ENCODE peak calls at places on chromosomes 11 and 22, in eight cellular contexts. One of them, this sample, is unnamed.
A peak's percentile ranks its signal among the peaks of the same experiment; 100 is the strongest.

GRCh38 chr22:44567846-44568493 is 69.9 kb upstream of the RTL6 start:
- DNase-seq in GM12891: no peak
- DNase-seq in IMR-90: peak; percentile 39
- DNase-seq in A549: no peak
- DNase-seq in H54: no peak
- DNase-seq in K562: peak; percentile 47
- DNase-seq in spleen: peak; percentile 79
- DNase-seq in body of pancreas: peak; percentile 56
- DNase-seq in this sample: peak; percentile 42

GRCh38 chr11:46560300-46561025 is 33.4 kb downstream of the AMBRA1 start:
- DNase-seq in spleen: no peak
- DNase-seq in K562: peak; percentile 29
- DNase-seq in GM12891: no peak
- DNase-seq in H54: no peak
- DNase-seq in body of pancreas: peak; percentile 20
- DNase-seq in IMR-90: peak; percentile 41
- DNase-seq in A549: no peak
- DNase-seq in this sample: peak; percentile 44

GRCh38 chr11:101390539-101390938 is 193.3 kb downstream of the TRPC6 start:
- DNase-seq in K562: no peak
- DNase-seq in GM12891: no peak
- DNase-seq in A549: no peak
- DNase-seq in IMR-90: peak; percentile 19
- DNase-seq in H54: no peak
- DNase-seq in body of pancreas: no peak
- DNase-seq in spleen: no peak
- DNase-seq in this sample: no peak

GRCh38 chr11:119995730-119996491 is 142.0 kb downstream of the TRIM29 start:
- DNase-seq in H54: no peak
- DNase-seq in body of pancreas: no peak
- DNase-seq in K562: no peak
- DNase-seq in A549: no peak
- DNase-seq in GM12891: no peak
- DNase-seq in IMR-90: no peak
- DNase-seq in spleen: no peak
- DNase-seq in this sample: no peak

GRCh38 chr22:43256569-43257360 is 69.8 kb upstream of the TTLL12 start:
- DNase-seq in K562: no peak
- DNase-seq in spleen: no peak
- DNase-seq in IMR-90: no peak
- DNase-seq in A549: no peak
- DNase-seq in GM12891: no peak
- DNase-seq in H54: no peak
- DNase-seq in body of pancreas: no peak
- DNase-seq in this sample: peak; percentile 12

GRCh38 chr11:8082391-8083087 is 1.5 kb downstream of the TUB start:
- DNase-seq in A549: peak; percentile 21
- DNase-seq in K562: no peak
- DNase-seq in H54: no peak
- DNase-seq in IMR-90: no peak
- DNase-seq in spleen: peak; percentile 62
- DNase-seq in body of pancreas: no peak
- DNase-seq in GM12891: no peak
- DNase-seq in this sample: no peak

GRCh38 chr11:35077709-35078695 is 61.0 kb upstream of the CD44 start:
- DNase-seq in body of pancreas: no peak
- DNase-seq in A549: peak; percentile 39
- DNase-seq in GM12891: no peak
- DNase-seq in K562: no peak
- DNase-seq in spleen: no peak
- DNase-seq in IMR-90: peak; percentile 84
- DNase-seq in H54: no peak
- DNase-seq in this sample: no peak

GRCh38 chr11:24965780-24966179 is 468.9 kb downstream of the LUZP2 start:
- DNase-seq in IMR-90: no peak
- DNase-seq in GM12891: no peak
- DNase-seq in H54: no peak
- DNase-seq in spleen: no peak
- DNase-seq in K562: no peak
- DNase-seq in A549: no peak
- DNase-seq in body of pancreas: no peak
- DNase-seq in this sample: no peak

GRCh38 chr11:122085264-122085663 is 30.8 kb downstream of the BLID start:
- DNase-seq in H54: no peak
- DNase-seq in spleen: no peak
- DNase-seq in body of pancreas: no peak
- DNase-seq in A549: no peak
- DNase-seq in IMR-90: peak; percentile 95
- DNase-seq in K562: no peak
- DNase-seq in GM12891: no peak
- DNase-seq in this sample: no peak

GRCh38 chr11:1834791-1835670 is at the start of gene SYT8:
- DNase-seq in H54: no peak
- DNase-seq in IMR-90: no peak
- DNase-seq in K562: no peak
- DNase-seq in A549: no peak
- DNase-seq in GM12891: no peak
- DNase-seq in body of pancreas: peak; percentile 60
- DNase-seq in spleen: peak; percentile 72
- DNase-seq in this sample: no peak

GRCh38 chr22:36740716-36741115 is 35.2 kb downstream of the IFT27 start:
- DNase-seq in IMR-90: no peak
- DNase-seq in K562: no peak
- DNase-seq in spleen: no peak
- DNase-seq in body of pancreas: no peak
- DNase-seq in A549: no peak
- DNase-seq in H54: no peak
- DNase-seq in GM12891: no peak
- DNase-seq in this sample: no peak

GRCh38 chr11:22670803-22671202 is 4.4 kb downstream of the GAS2 start:
- DNase-seq in IMR-90: peak; percentile 3
- DNase-seq in spleen: no peak
- DNase-seq in GM12891: no peak
- DNase-seq in H54: no peak
- DNase-seq in K562: peak; percentile 23
- DNase-seq in body of pancreas: no peak
- DNase-seq in A549: no peak
- DNase-seq in this sample: no peak

GRCh38 chr11:46309669-46310288 is 32.3 kb downstream of the CREB3L1 start:
- DNase-seq in body of pancreas: no peak
- DNase-seq in GM12891: peak; percentile 59
- DNase-seq in IMR-90: no peak
- DNase-seq in K562: peak; percentile 88
- DNase-seq in H54: no peak
- DNase-seq in A549: no peak
- DNase-seq in spleen: no peak
- DNase-seq in this sample: peak; percentile 77

GRCh38 chr22:35552186-35552842 is 11.7 kb downstream of the RASD2 start:
- DNase-seq in GM12891: peak; percentile 92
- DNase-seq in spleen: peak; percentile 80
- DNase-seq in body of pancreas: no peak
- DNase-seq in K562: peak; percentile 80
- DNase-seq in A549: peak; percentile 53
- DNase-seq in IMR-90: no peak
- DNase-seq in H54: peak; percentile 58
- DNase-seq in this sample: peak; percentile 59

GRCh38 chr11:288328-289144 is at the start of gene PGGHG:
- DNase-seq in GM12891: peak; percentile 95
- DNase-seq in IMR-90: no peak
- DNase-seq in H54: peak; percentile 99
- DNase-seq in K562: peak; percentile 86
- DNase-seq in spleen: peak; percentile 97
- DNase-seq in body of pancreas: peak; percentile 86
- DNase-seq in A549: peak; percentile 86
- DNase-seq in this sample: peak; percentile 65

GRCh38 chr22:27800250-27801131 is 1.1 kb downstream of the MN1 start:
- DNase-seq in A549: no peak
- DNase-seq in K562: no peak
- DNase-seq in GM12891: no peak
- DNase-seq in body of pancreas: no peak
- DNase-seq in spleen: no peak
- DNase-seq in IMR-90: no peak
- DNase-seq in H54: no peak
- DNase-seq in this sample: no peak

GRCh38 chr22:25404923-25405853 is 159.3 kb upstream of the GRK3 start:
- DNase-seq in body of pancreas: peak; percentile 78
- DNase-seq in K562: peak; percentile 78
- DNase-seq in spleen: peak; percentile 95
- DNase-seq in GM12891: peak; percentile 81
- DNase-seq in A549: peak; percentile 52
- DNase-seq in H54: peak; percentile 67
- DNase-seq in IMR-90: peak; percentile 73
- DNase-seq in this sample: peak; percentile 84
- TF ChIP-seq POLR2A in body of pancreas: peak; percentile 52
- TF ChIP-seq POLR2A in K562: no peak
- TF ChIP-seq POLR2A in spleen: no peak
- TF ChIP-seq POLR2A in GM12891: no peak
- TF ChIP-seq POLR2A in A549: peak; percentile 58
- TF ChIP-seq POLR2A in H54: peak; percentile 58
- TF ChIP-seq POLR2A in IMR-90: peak; percentile 72
- TF ChIP-seq POLR2A in this sample: peak; percentile 46

GRCh38 chr11:99020324-99021225 is at the start of gene CNTN5:
- DNase-seq in GM12891: no peak
- DNase-seq in body of pancreas: peak; percentile 53
- DNase-seq in A549: peak; percentile 0
- DNase-seq in K562: peak; percentile 61
- DNase-seq in H54: peak; percentile 12
- DNase-seq in spleen: no peak
- DNase-seq in IMR-90: peak; percentile 5
- DNase-seq in this sample: peak; percentile 22

GRCh38 chr11:99019676-99020075 is 1.1 kb upstream of the CNTN5 start:
- DNase-seq in K562: no peak
- DNase-seq in GM12891: no peak
- DNase-seq in body of pancreas: no peak
- DNase-seq in spleen: no peak
- DNase-seq in A549: no peak
- DNase-seq in IMR-90: no peak
- DNase-seq in H54: no peak
- DNase-seq in this sample: no peak

DNA sequence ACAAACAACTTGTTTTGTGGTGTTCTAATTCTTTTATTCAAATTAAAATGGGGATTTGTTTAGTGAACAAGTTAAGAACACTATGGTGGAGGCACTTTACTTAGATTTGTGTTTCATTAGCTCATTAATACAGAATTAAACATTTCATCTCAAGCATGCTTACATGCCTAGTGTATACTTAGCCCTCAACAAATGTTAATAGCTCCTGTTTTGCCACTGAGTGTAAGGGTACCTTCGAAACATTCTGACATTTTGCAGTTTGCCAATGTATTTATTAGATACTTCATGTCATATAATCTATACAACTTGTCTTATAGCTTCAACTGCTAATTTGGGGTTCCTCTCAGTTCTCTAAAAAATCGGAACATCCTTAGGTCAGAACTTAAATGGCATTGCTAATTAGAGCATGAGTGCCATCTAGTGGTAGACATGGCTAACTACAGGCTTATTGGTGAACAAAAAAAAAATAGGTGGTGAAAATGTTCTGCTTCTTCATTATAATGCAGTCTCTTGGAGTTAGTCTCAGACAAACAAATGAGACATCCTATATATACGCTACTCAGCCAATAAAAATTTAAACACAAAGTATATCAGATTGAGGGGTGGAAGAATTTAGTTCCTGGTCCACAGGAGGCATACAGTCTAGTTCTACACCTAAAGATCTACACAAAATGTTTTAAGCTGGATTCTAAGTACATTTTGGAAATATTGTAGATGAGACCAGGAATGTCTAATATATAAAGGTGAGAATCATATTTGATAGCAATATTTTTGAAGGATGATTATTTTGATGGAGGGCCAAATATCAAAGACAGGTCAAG is 4.9 kb upstream of the CNTN5 start:
- DNase-seq in spleen: no peak
- DNase-seq in body of pancreas: peak; percentile 12
- DNase-seq in K562: peak; percentile 51
- DNase-seq in GM12891: peak; percentile 9
- DNase-seq in IMR-90: peak; percentile 51
- DNase-seq in H54: no peak
- DNase-seq in A549: peak; percentile 1
- DNase-seq in this sample: peak; percentile 48
- TF ChIP-seq POLR2A in spleen: no peak
- TF ChIP-seq POLR2A in body of pancreas: no peak
- TF ChIP-seq POLR2A in K562: no peak
- TF ChIP-seq POLR2A in GM12891: no peak
- TF ChIP-seq POLR2A in IMR-90: no peak
- TF ChIP-seq POLR2A in H54: no peak
- TF ChIP-seq POLR2A in A549: no peak
- TF ChIP-seq POLR2A in this sample: no peak

DNA sequence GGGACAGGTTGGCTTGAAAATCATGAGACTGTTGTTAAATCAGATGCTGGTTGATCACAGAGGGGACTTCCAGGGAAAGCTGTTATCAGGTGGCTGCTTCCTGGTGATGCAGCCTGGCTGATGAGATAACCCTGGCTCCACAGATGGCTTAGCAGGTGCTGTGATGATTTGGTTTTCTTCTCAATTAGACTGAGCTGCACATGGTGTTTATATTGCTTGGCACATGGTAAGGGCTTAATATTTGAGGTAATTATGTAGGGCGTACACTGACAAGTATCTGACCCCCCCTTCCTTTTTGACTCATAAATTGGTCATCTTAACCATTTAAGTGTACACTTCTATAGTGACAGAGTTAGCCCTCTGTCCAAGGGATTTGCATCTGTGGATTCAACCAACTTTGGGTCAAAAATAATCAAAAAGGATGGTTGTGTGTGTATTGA is 7.0 kb downstream of the RPS3 start:
- DNase-seq in IMR-90: peak; percentile 87
- DNase-seq in body of pancreas: no peak
- DNase-seq in GM12891: no peak
- DNase-seq in K562: peak; percentile 78
- DNase-seq in H54: no peak
- DNase-seq in A549: no peak
- DNase-seq in spleen: peak; percentile 37
- DNase-seq in this sample: peak; percentile 94
- TF ChIP-seq POLR2A in IMR-90: no peak
- TF ChIP-seq POLR2A in body of pancreas: no peak
- TF ChIP-seq POLR2A in GM12891: no peak
- TF ChIP-seq POLR2A in K562: peak; percentile 55
- TF ChIP-seq POLR2A in H54: no peak
- TF ChIP-seq POLR2A in A549: no peak
- TF ChIP-seq POLR2A in spleen: no peak
- TF ChIP-seq POLR2A in this sample: no peak

DNA sequence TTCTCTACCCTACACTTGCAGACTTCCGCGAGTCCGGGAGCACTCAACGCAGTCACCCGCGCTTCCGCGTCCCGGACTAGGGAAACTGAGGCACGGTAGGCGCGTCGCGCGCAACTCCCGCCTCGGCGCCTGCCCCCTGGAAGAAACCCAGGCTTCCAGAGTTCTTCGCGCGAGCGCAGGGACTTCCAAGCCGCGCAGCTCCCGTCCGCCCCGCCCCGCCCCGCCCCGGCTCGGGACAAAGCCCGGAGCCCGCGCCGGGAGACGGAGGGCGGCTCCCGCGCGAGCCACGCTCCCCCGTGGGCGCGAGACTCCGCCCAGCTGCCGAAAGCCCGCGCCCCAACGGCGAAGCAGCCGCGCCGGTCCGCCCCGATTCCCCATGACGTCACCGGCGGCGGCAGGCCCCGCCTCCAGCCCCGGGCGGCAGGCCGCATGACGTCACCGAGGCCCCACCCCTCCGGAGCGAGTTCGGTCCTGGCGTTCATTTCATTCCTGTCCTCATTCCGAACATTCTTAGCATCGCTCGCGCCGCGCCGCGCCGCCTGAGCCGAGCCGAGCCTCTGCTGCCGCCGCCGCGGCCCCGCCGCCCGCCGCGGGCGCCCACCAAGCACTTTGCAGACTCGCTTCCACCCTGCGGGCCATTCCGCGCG is at the start of gene TEAD1:
- DNase-seq in K562: peak; percentile 94
- DNase-seq in spleen: peak; percentile 88
- DNase-seq in GM12891: peak; percentile 84
- DNase-seq in H54: peak; percentile 94
- DNase-seq in body of pancreas: peak; percentile 95
- DNase-seq in IMR-90: peak; percentile 95
- DNase-seq in A549: peak; percentile 85
- DNase-seq in this sample: peak; percentile 91
- TF ChIP-seq POLR2A in K562: peak; percentile 79
- TF ChIP-seq POLR2A in spleen: no peak
- TF ChIP-seq POLR2A in GM12891: no peak
- TF ChIP-seq POLR2A in H54: peak; percentile 94
- TF ChIP-seq POLR2A in body of pancreas: peak; percentile 72
- TF ChIP-seq POLR2A in IMR-90: peak; percentile 55
- TF ChIP-seq POLR2A in A549: peak; percentile 54
- TF ChIP-seq POLR2A in this sample: peak; percentile 76